ENCODE peak calls at places on chromosomes 16 and 17, in seven cellular contexts. P, T, J, V, Y, Q and Z are unnamed samples.

GRCh38 chr17:63714550-63715277 is 14.8 kb upstream of the LIMD2 start:
- DNase-seq in P (no peak), T (no peak), J (peak; percentile 67), V (no peak), Y (peak; percentile 48), Q (no peak), Z (no peak)

GRCh38 chr16:76441391-76441790 is 164.2 kb downstream of the CNTNAP4 start:
- DNase-seq in P (no peak), T (no peak), J (no peak), V (no peak), Y (no peak), Q (no peak), Z (no peak)

GRCh38 chr16:68802190-68802589 is 41.1 kb upstream of the TANGO6 start:
- DNase-seq in P (no peak), T (no peak), J (no peak), V (no peak), Y (peak; percentile 98), Q (no peak), Z (no peak)

GRCh38 chr17:35841505-35841904 is 27.2 kb downstream of the HEATR9 start:
- DNase-seq in P (no peak), T (no peak), J (peak; percentile 47), V (no peak), Y (peak; percentile 8), Q (no peak), Z (no peak)

GRCh38 chr16:22240023-22240697 is 34.1 kb downstream of the EEF2K start:
- DNase-seq in P (no peak), T (no peak), J (no peak), V (no peak), Y (no peak), Q (no peak), Z (no peak)

GRCh38 chr16:85835227-85835751 is 35.8 kb downstream of the COX4I1 start:
- DNase-seq in P (no peak), T (peak; percentile 67), J (no peak), V (no peak), Y (no peak), Q (no peak), Z (no peak)

GRCh38 chr17:2050871-2051387 is 4.0 kb upstream of the HIC1 start:
- DNase-seq in P (no peak), T (peak; percentile 90), J (peak; percentile 62), V (no peak), Y (peak; percentile 68), Q (no peak), Z (no peak)

GRCh38 chr16:89373355-89374110 is 116.8 kb downstream of the ANKRD11 start:
- DNase-seq in P (no peak), T (no peak), J (no peak), V (no peak), Y (peak; percentile 84), Q (no peak), Z (no peak)

GRCh38 chr17:32774286-32775084 is 102.4 kb downstream of the MYO1D start:
- DNase-seq in P (no peak), T (no peak), J (no peak), V (no peak), Y (no peak), Q (no peak), Z (no peak)

GRCh38 chr16:85210423-85211169 is 98.3 kb upstream of the CIBAR2 start:
- DNase-seq in P (no peak), T (no peak), J (no peak), V (no peak), Y (peak; percentile 93), Q (no peak), Z (no peak)

GRCh38 chr17:70022175-70022574 is 52.9 kb upstream of the KCNJ16 start:
- DNase-seq in P (no peak), T (no peak), J (no peak), V (no peak), Y (peak; percentile 38), Q (no peak), Z (no peak)

GRCh38 chr17:75830168-75831031 is 13.8 kb downstream of the UNC13D start:
- DNase-seq in P (no peak), T (no peak), J (no peak), V (no peak), Y (no peak), Q (no peak), Z (peak; percentile 72)

GRCh38 chr17:77873518-77874302 is 84.8 kb upstream of the TNRC6C start:
- DNase-seq in P (no peak), T (no peak), J (no peak), V (no peak), Y (no peak), Q (no peak), Z (no peak)

GRCh38 chr17:38454528-38454927 is 26.3 kb downstream of the ARHGAP23 start:
- DNase-seq in P (no peak), T (no peak), J (peak; percentile 95), V (peak; percentile 29), Y (peak; percentile 78), Q (peak; percentile 88), Z (no peak)

GRCh38 chr17:80365001-80365965 is 49.7 kb upstream of the ENDOV start:
- DNase-seq in P (no peak), T (no peak), J (no peak), V (no peak), Y (no peak), Q (no peak), Z (no peak)

GRCh38 chr17:499836-500543 is 147.4 kb upstream of the RPH3AL start:
- DNase-seq in P (peak; percentile 75), T (no peak), J (no peak), V (no peak), Y (no peak), Q (no peak), Z (no peak)

GRCh38 chr17:47986520-47986919 is 15.6 kb downstream of the CDK5RAP3 start:
- DNase-seq in P (no peak), T (no peak), J (no peak), V (no peak), Y (no peak), Q (no peak), Z (no peak)
- H3K4me3 ChIP-seq in P (no peak overlapping the region), T (no peak overlapping the region), J (no peak overlapping the region), V (no peak overlapping the region), Y (no peak overlapping the region), Q (no peak overlapping the region), Z (no peak overlapping the region)

GRCh38 chr16:8199390-8199789 is 390.9 kb downstream of the TMEM114 start:
- DNase-seq in P (no peak), T (no peak), J (no peak), V (no peak), Y (no peak), Q (no peak), Z (no peak)

GRCh38 chr16:8194795-8195194 is 395.5 kb downstream of the TMEM114 start:
- DNase-seq in P (no peak), T (no peak), J (no peak), V (no peak), Y (no peak), Q (no peak), Z (peak; percentile 51)
- H3K4me1 ChIP-seq in P (no peaks in the 10 kb centered on the region), T (no peaks in the 10 kb centered on the region), J (no peaks in the 10 kb centered on the region), V (no peaks in the 10 kb centered on the region), Y (no peaks in the 10 kb centered on the region), Q (no peaks in the 10 kb centered on the region), Z (peaks cover 11% of the 10 kb centered on the region)

GRCh38 chr17:58764373-58764772 is 8.7 kb downstream of the PPM1E start:
- DNase-seq in P (no peak), T (no peak), J (no peak), V (no peak), Y (no peak), Q (no peak), Z (no peak)
- H3K4me3 ChIP-seq in P (no peak overlapping the region), T (no peak overlapping the region), J (no peak overlapping the region), V (no peak overlapping the region), Y (no peak overlapping the region), Q (no peak overlapping the region), Z (no peak overlapping the region)

GRCh38 chr16:73036074-73036826 is 11.7 kb downstream of the ZFHX3 start:
- DNase-seq in P (no peak), T (no peak), J (no peak), V (no peak), Y (no peak), Q (no peak), Z (peak; percentile 91)

GRCh38 chr16:73034374-73034773 is 13.6 kb downstream of the ZFHX3 start:
- DNase-seq in P (no peak), T (no peak), J (no peak), V (no peak), Y (no peak), Q (no peak), Z (no peak)

GRCh38 chr16:73040136-73040535 is 7.8 kb downstream of the ZFHX3 start:
- DNase-seq in P (no peak), T (no peak), J (no peak), V (no peak), Y (no peak), Q (no peak), Z (peak; percentile 86)

GRCh38 chr16:73037845-73038570 is 9.9 kb downstream of the ZFHX3 start:
- DNase-seq in P (no peak), T (no peak), J (no peak), V (no peak), Y (no peak), Q (no peak), Z (no peak)

DNA sequence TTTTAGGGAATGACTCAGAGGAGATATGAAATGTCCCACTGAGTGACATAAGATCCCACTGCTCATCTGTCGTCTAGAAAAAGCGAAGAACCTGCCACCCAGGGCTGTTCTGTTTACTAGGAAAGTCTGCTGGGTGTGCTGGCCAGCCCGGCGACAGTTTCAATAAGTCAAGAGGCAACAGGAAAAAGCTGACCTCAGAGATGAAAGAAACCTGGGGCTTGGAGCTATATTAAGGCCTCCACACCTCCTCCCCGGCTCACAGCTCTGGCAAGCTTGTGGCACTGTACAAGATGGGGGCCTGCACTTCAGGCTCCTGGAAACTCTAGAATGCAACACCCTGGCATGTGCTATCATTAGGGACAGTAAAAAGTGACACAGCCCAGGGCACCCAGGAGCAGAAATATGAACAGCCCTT is 10.6 kb downstream of the ZFHX3 start:
- DNase-seq in P (no peak), T (no peak), J (no peak), V (no peak), Y (no peak), Q (no peak), Z (peak; percentile 51)
- H3K4me1 ChIP-seq in P (no peaks in the 10 kb centered on the region), T (peaks cover 59% of the 10 kb centered on the region), J (peaks cover 13% of the 10 kb centered on the region), V (peaks cover 16% of the 10 kb centered on the region), Y (peaks cover 16% of the 10 kb centered on the region), Q (no peaks in the 10 kb centered on the region), Z (peaks cover 92% of the 10 kb centered on the region)

DNA sequence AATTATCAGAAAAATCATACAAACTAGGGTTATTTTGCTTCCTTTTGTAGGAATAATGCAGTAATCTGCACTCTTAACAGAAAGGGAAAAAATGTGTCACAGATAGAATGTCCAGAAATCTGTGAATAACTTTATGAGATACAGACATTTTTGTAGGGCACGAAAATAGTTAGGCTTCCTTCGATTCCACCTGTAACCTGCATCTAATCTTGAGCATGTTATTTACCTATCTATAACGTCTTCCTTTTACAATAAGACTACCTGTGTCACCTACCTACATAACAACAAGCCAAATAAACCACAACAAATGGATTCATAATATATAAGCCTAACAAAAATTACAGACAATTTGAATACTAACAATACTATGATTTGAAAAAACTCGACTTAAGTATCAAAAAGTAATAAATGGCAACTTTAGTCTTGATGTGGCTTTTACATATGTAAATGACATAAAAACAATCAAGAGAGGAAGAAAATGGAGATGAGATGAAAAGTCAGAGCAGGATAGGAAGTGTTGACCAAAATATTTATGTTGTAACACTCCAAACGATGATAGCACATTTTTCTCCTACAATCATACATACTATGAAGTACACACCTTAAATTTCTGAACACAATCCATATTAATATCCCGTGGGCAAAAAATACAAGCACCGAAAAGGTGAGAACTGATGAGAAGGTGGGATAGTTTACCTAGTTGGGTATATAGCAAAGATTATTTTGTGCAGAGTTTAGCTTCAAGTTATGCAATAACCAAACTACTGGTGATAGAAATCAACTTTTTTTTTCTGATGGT is 2.5 kb downstream of the STAT5B start:
- DNase-seq in P (no peak), T (no peak), J (no peak), V (no peak), Y (no peak), Q (no peak), Z (no peak)
- H3K4me3 ChIP-seq in P (peak overlapping the region; percentile 93), T (no peak overlapping the region), J (no peak overlapping the region), V (no peak overlapping the region), Y (no peak overlapping the region), Q (no peak overlapping the region), Z (no peak overlapping the region)